ENCODE peak calls at places on chromosomes 2 and 18, in five cellular contexts. Q, M, N, E and U are unnamed samples.

GRCh38 chr2:64311948-64312621 is 141.9 kb upstream of the LGALSL start:
- DNase-seq in Q (peak; percentile 85), M (no peak), N (no peak), E (no peak), U (peak; percentile 33)

GRCh38 chr2:217261452-217261851 is 401.6 kb upstream of the TNP1 start:
- DNase-seq in Q (no peak), M (no peak), N (no peak), E (no peak), U (no peak)

GRCh38 chr18:69250305-69251151 is 150.2 kb upstream of the DOK6 start:
- DNase-seq in Q (no peak), M (no peak), N (no peak), E (no peak), U (no peak)

GRCh38 chr18:46073474-46074331 is 1.6 kb upstream of the PSTPIP2 start:
- DNase-seq in Q (peak; percentile 62), M (no peak), N (peak; percentile 36), E (no peak), U (peak; percentile 30)

GRCh38 chr2:155546715-155547555 is 785.6 kb downstream of the NR4A2 start:
- DNase-seq in Q (no peak), M (no peak), N (no peak), E (no peak), U (no peak)

GRCh38 chr18:63267990-63268721 is 51.4 kb downstream of the BCL2 start:
- DNase-seq in Q (no peak), M (no peak), N (no peak), E (no peak), U (no peak)

GRCh38 chr2:235936493-235936892 is 231.7 kb downstream of the GBX2 start:
- DNase-seq in Q (peak; percentile 25), M (no peak), N (peak; percentile 56), E (no peak), U (peak; percentile 17)

GRCh38 chr2:222424281-222424728 is at the start of gene SGPP2:
- DNase-seq in Q (no peak), M (no peak), N (peak; percentile 67), E (no peak), U (no peak)

GRCh38 chr2:176455865-176456291 is 186.6 kb downstream of the MTX2 start:
- DNase-seq in Q (no peak), M (no peak), N (peak; percentile 24), E (no peak), U (peak; percentile 16)

GRCh38 chr2:70766357-70767093 is 1.5 kb downstream of the ADD2 start:
- DNase-seq in Q (no peak), M (no peak), N (no peak), E (no peak), U (no peak)

GRCh38 chr2:39658371-39658770 is 7.3 kb upstream of the TMEM178A start:
- DNase-seq in Q (no peak), M (no peak), N (no peak), E (no peak), U (no peak)

GRCh38 chr2:46187112-46187618 is 110.0 kb upstream of the EPAS1 start:
- DNase-seq in Q (peak; percentile 86), M (peak; percentile 70), N (no peak), E (no peak), U (no peak)

GRCh38 chr2:122960727-122961641 is 1064.1 kb upstream of the CNTNAP5 start:
- DNase-seq in Q (no peak), M (no peak), N (no peak), E (no peak), U (no peak)

GRCh38 chr2:61252031-61252430 is 90.0 kb downstream of the C2orf74 start:
- DNase-seq in Q (no peak), M (no peak), N (no peak), E (no peak), U (no peak)

GRCh38 chr2:219207254-219207883 is 787 bp downstream of the ZFAND2B start:
- DNase-seq in Q (no peak), M (no peak), N (no peak), E (no peak), U (no peak)

GRCh38 chr2:67242456-67242855 is 154.7 kb upstream of the ETAA1 start:
- DNase-seq in Q (no peak), M (no peak), N (no peak), E (no peak), U (no peak)

GRCh38 chr2:89833116-89833779 is 1141.8 kb downstream of the RPIA start:
- DNase-seq in Q (no peak), M (no peak), N (no peak), E (no peak), U (no peak)

GRCh38 chr2:170820647-170821630 is 4.3 kb downstream of the GAD1 start:
- DNase-seq in Q (no peak), M (no peak), N (peak; percentile 22), E (no peak), U (peak; percentile 58)

DNA sequence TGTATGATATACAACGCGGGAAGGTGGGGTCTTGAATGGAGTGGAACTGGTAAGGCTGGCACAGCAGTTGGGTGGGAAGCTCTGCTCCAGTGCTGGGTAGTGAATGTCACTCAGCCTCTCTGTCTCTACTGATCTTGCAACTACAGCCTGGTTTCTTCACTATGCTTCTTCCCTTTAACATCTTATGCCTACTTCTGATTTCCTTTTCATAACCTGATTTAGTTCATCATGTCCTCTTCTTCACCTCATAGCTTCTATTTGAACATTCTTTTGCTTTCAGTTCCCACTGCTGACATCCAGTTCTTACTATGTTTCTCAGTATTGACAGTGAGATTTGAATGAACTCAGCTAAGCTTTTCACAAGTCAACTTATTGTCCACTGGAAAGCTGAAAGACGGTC is 286.2 kb downstream of the ARL6IP6 start:
- DNase-seq in Q (no peak), M (no peak), N (no peak), E (no peak), U (no peak)
- TF ChIP-seq ATF2 in Q (no peak), M (no peak), N (no peak), E (no peak), U (no peak)

GRCh38 chr2:28608061-28608828 is 112.4 kb downstream of the PLB1 start:
- DNase-seq in Q (no peak), M (no peak), N (no peak), E (no peak), U (no peak)

GRCh38 chr2:28604284-28604843 is 108.5 kb downstream of the PLB1 start:
- DNase-seq in Q (no peak), M (no peak), N (no peak), E (no peak), U (no peak)

GRCh38 chr2:28603821-28604220 is 108.0 kb downstream of the PLB1 start:
- DNase-seq in Q (no peak), M (no peak), N (no peak), E (no peak), U (no peak)

GRCh38 chr2:28608829-28609400 is 113.1 kb downstream of the PLB1 start:
- DNase-seq in Q (no peak), M (no peak), N (no peak), E (no peak), U (no peak)

DNA sequence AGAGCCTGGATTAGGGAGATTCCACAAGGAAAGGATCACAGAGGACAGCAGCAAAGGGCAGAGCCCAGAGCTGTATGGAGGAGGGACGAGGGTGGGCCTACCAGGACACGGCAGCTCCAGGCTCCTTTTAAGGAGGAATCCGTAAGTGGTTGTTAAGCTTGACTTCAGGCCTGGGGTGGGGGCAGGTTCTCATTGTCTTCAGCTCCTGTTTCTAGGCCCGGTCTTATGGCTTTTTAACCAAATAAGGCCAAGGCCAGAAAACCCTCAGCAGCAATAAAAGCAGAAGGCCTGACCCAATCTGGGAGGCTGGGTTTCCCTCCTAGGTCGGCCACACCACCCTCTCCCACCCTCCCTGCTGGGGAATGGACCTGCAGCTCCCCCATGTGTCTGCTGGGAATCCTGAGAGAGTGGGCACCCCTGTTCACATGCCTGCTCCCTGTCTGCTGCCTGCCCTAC is 111.2 kb downstream of the PLB1 start:
- DNase-seq in Q (no peak), M (no peak), N (peak; percentile 32), E (no peak), U (peak; percentile 20)
- TF ChIP-seq ATF2 in Q (no peak), M (no peak), N (no peak), E (no peak), U (no peak)

GRCh38 chr18:55862693-55863485 is 274.9 kb upstream of the TCF4 start:
- DNase-seq in Q (no peak), M (no peak), N (peak; percentile 29), E (no peak), U (no peak)

GRCh38 chr18:55859116-55859515 is 271.1 kb upstream of the TCF4 start:
- DNase-seq in Q (no peak), M (no peak), N (no peak), E (no peak), U (no peak)

GRCh38 chr18:55863876-55864275 is 275.9 kb upstream of the TCF4 start:
- DNase-seq in Q (no peak), M (no peak), N (no peak), E (no peak), U (no peak)

GRCh38 chr18:55858661-55859111 is 270.7 kb upstream of the TCF4 start:
- DNase-seq in Q (no peak), M (no peak), N (no peak), E (no peak), U (no peak)

GRCh38 chr18:55861266-55861665 is 273.3 kb upstream of the TCF4 start:
- DNase-seq in Q (no peak), M (no peak), N (no peak), E (no peak), U (no peak)
- TF ChIP-seq ATF2 in Q (no peak), M (no peak), N (no peak), E (no peak), U (no peak)

GRCh38 chr2:206869824-206870495 is 69.4 kb upstream of the CPO start:
- DNase-seq in Q (no peak), M (no peak), N (no peak), E (no peak), U (no peak)
- TF ChIP-seq ATF2 in Q (no peak), M (no peak), N (no peak), E (no peak), U (no peak)

GRCh38 chr2:74893332-74893731 is 59.4 kb downstream of the HK2 start:
- DNase-seq in Q (no peak), M (no peak), N (no peak), E (no peak), U (no peak)
- TF ChIP-seq ATF2 in Q (no peak), M (no peak), N (no peak), E (no peak), U (no peak)

GRCh38 chr2:120133572-120134244 is 89.5 kb downstream of the TMEM185B start:
- DNase-seq in Q (no peak), M (no peak), N (no peak), E (no peak), U (no peak)
- TF ChIP-seq ATF2 in Q (no peak), M (no peak), N (no peak), E (no peak), U (no peak)